ENCODE peak calls at places on chromosomes 6 and 20, in five cellular contexts. Q, H, A, B and J are unnamed samples.
A peak's percentile ranks its signal among the peaks of the same experiment; 100 is the strongest.

GRCh38 chr6:16669227-16669626 is 92.0 kb downstream of the ATXN1 start:
- DNase-seq in Q (peak; percentile 46), H (no peak), A (peak; percentile 45), B (peak; percentile 24), J (peak; percentile 42)

GRCh38 chr20:15200139-15200538 is 862.7 kb upstream of the FLRT3 start:
- DNase-seq in Q (no peak), H (no peak), A (no peak), B (no peak), J (no peak)

GRCh38 chr6:124961784-124962611 is at the start of gene RNF217:
- DNase-seq in Q (peak; percentile 73), H (peak; percentile 73), A (no peak), B (peak; percentile 84), J (no peak)

GRCh38 chr6:73942581-73942980 is 246.6 kb downstream of the CD109 start:
- DNase-seq in Q (peak; percentile 72), H (no peak), A (no peak), B (peak; percentile 9), J (no peak)

GRCh38 chr20:8399963-8400362 is 267.9 kb downstream of the PLCB1 start:
- DNase-seq in Q (no peak), H (no peak), A (no peak), B (no peak), J (no peak)

GRCh38 chr20:61061981-61062380 is 190.1 kb upstream of the CDH4 start:
- DNase-seq in Q (no peak), H (no peak), A (no peak), B (no peak), J (no peak)

GRCh38 chr6:20669571-20670314 is 135.5 kb downstream of the CDKAL1 start:
- DNase-seq in Q (no peak), H (no peak), A (no peak), B (no peak), J (no peak)

GRCh38 chr6:116500969-116501433 is 10.4 kb upstream of the CALHM5 start:
- DNase-seq in Q (no peak), H (no peak), A (no peak), B (no peak), J (no peak)

GRCh38 chr6:33589723-33590530 is 9.9 kb upstream of the BAK1 start:
- DNase-seq in Q (peak; percentile 86), H (peak; percentile 71), A (no peak), B (peak; percentile 85), J (no peak)

GRCh38 chr20:4513720-4514119 is 208.0 kb upstream of the PRND start:
- DNase-seq in Q (peak; percentile 81), H (no peak), A (no peak), B (no peak), J (no peak)

GRCh38 chr20:58130574-58130973 is 97.9 kb downstream of the ANKRD60 start:
- DNase-seq in Q (no peak), H (no peak), A (no peak), B (no peak), J (no peak)

GRCh38 chr6:138979365-138979764 is 8.7 kb downstream of the REPS1 start:
- DNase-seq in Q (peak; percentile 36), H (no peak), A (no peak), B (no peak), J (no peak)

GRCh38 chr20:45987108-45987780 is 15.2 kb upstream of the ZNF335 start:
- DNase-seq in Q (peak; percentile 57), H (peak; percentile 89), A (peak; percentile 50), B (peak; percentile 87), J (peak; percentile 68)

GRCh38 chr20:54173653-54174451 is at the start of gene CYP24A1:
- DNase-seq in Q (peak; percentile 15), H (peak; percentile 47), A (no peak), B (peak; percentile 70), J (no peak)

GRCh38 chr6:26183581-26184408 is 96.6 kb downstream of the HFE start:
- DNase-seq in Q (peak; percentile 94), H (peak; percentile 63), A (no peak), B (peak; percentile 78), J (no peak)

GRCh38 chr6:161211380-161212035 is 62.4 kb downstream of the AGPAT4 start:
- DNase-seq in Q (no peak), H (no peak), A (no peak), B (no peak), J (no peak)

GRCh38 chr6:26545617-26546016 is 7.5 kb downstream of the HMGN4 start:
- DNase-seq in Q (no peak), H (no peak), A (no peak), B (no peak), J (no peak)

GRCh38 chr20:59178983-59179595 is 15.5 kb downstream of the ZNF831 start:
- DNase-seq in Q (no peak), H (no peak), A (no peak), B (no peak), J (no peak)

GRCh38 chr6:110296151-110297028 is 61.8 kb downstream of the METTL24 start:
- DNase-seq in Q (no peak), H (no peak), A (no peak), B (no peak), J (no peak)

GRCh38 chr20:63079971-63080370 is 73.2 kb upstream of the BHLHE23 start:
- DNase-seq in Q (no peak), H (no peak), A (no peak), B (no peak), J (no peak)

GRCh38 chr20:19834783-19835182 is 76.7 kb downstream of the RIN2 start:
- DNase-seq in Q (no peak), H (no peak), A (no peak), B (no peak), J (no peak)

GRCh38 chr20:36465109-36466080 is 75.9 kb upstream of the MYL9 start:
- DNase-seq in Q (peak; percentile 98), H (no peak), A (no peak), B (peak; percentile 85), J (peak; percentile 31)

GRCh38 chr6:158518196-158519127 is 41.4 kb upstream of the TMEM181 start:
- DNase-seq in Q (peak; percentile 84), H (peak; percentile 45), A (no peak), B (peak; percentile 89), J (peak; percentile 23)

GRCh38 chr20:62201173-62202082 is 18.6 kb downstream of the MTG2 start:
- DNase-seq in Q (no peak), H (no peak), A (no peak), B (no peak), J (no peak)

GRCh38 chr6:149899926-149900619 is 2.2 kb upstream of the RAET1E start:
- DNase-seq in Q (no peak), H (no peak), A (no peak), B (no peak), J (no peak)

GRCh38 chr6:39048481-39049399 is at the start of gene GLP1R:
- DNase-seq in Q (no peak), H (peak; percentile 67), A (no peak), B (no peak), J (no peak)

GRCh38 chr6:52435345-52435744 is 15.2 kb downstream of the EFHC1 start:
- DNase-seq in Q (no peak), H (no peak), A (no peak), B (no peak), J (no peak)

GRCh38 chr6:135522975-135523692 is 25.6 kb upstream of the AHI1 start:
- DNase-seq in Q (peak; percentile 58), H (no peak), A (no peak), B (no peak), J (no peak)

GRCh38 chr6:19052219-19052618 is 665.1 kb downstream of the RNF144B start:
- DNase-seq in Q (peak; percentile 36), H (no peak), A (no peak), B (peak; percentile 20), J (no peak)

GRCh38 chr6:26538572-26538902 is 371 bp downstream of the HMGN4 start:
- DNase-seq in Q (no peak), H (no peak), A (no peak), B (no peak), J (no peak)

GRCh38 chr6:31610891-31611425 is 4.1 kb upstream of the AIF1 start:
- DNase-seq in Q (no peak), H (no peak), A (no peak), B (peak; percentile 26), J (no peak)

GRCh38 chr6:108914235-108915022 is 66.2 kb downstream of the ARMC2 start:
- DNase-seq in Q (peak; percentile 6), H (peak; percentile 7), A (peak; percentile 5), B (no peak), J (peak; percentile 28)

GRCh38 chr6:37311666-37312473 is 41.9 kb upstream of the RNF8 start:
- DNase-seq in Q (peak; percentile 80), H (no peak), A (no peak), B (peak; percentile 17), J (no peak)

GRCh38 chr6:131782764-131783163 is 25.1 kb upstream of the ENPP1 start:
- DNase-seq in Q (no peak), H (no peak), A (no peak), B (no peak), J (no peak)

GRCh38 chr6:43391448-43392031 is 22.1 kb upstream of the ZNF318 start:
- DNase-seq in Q (peak; percentile 8), H (peak; percentile 29), A (peak; percentile 66), B (no peak), J (peak; percentile 44)

GRCh38 chr6:144736763-144737162 is 451.6 kb downstream of the UTRN start:
- DNase-seq in Q (no peak), H (no peak), A (no peak), B (no peak), J (no peak)

GRCh38 chr6:154112181-154112809 is 73.3 kb downstream of the OPRM1 start:
- DNase-seq in Q (no peak), H (no peak), A (no peak), B (no peak), J (no peak)